ENCODE peak calls at places on chromosomes 6 and 20, in nine cellular contexts. N is HCT116, A is HFF-Myc, W is astrocyte, U is endodermal cell, F is adrenal gland, S is right atrium auricular region, R is stomach, Y is AG09309. E is an unnamed sample.

GRCh38 chr20:62936996-62937352 is 973 bp upstream of the GID8 start:
- DNase-seq in F (no peak), W (peak), A (no peak), N (no peak), U (no peak), Y (no peak), R (no peak), S (no peak), E (peak)

GRCh38 chr6:166279393-166279679 is 28.9 kb downstream of the PRR18 start:
- DNase-seq in U (no peak), F (no peak), W (no peak), Y (no peak), N (no peak), R (no peak), A (no peak), S (no peak), E (no peak)

GRCh38 chr6:70685494-70686180 is 18.0 kb downstream of the SMAP1 start:
- DNase-seq in Y (no peak), S (no peak), U (no peak), F (no peak), N (no peak), A (no peak), W (no peak), R (no peak), E (no peak)

GRCh38 chr20:37866051-37866450 is 36.9 kb upstream of the VSTM2L start:
- DNase-seq in W (no peak), Y (no peak), S (no peak), U (no peak), R (no peak), N (no peak), A (no peak), F (no peak), E (no peak)

GRCh38 chr6:37222125-37222967 is 35.2 kb upstream of the TBC1D22B start:
- DNase-seq in U (peak), W (peak), F (peak), Y (peak), A (no peak), R (peak), N (peak), S (peak), E (peak)

GRCh38 chr6:163253556-163254213 is 160.8 kb upstream of the QKI start:
- DNase-seq in S (no peak), W (no peak), F (no peak), Y (no peak), R (no peak), N (no peak), U (no peak), A (no peak), E (no peak)

GRCh38 chr20:1473821-1474220 is 7.2 kb upstream of the NSFL1C start:
- DNase-seq in F (no peak), W (no peak), N (no peak), Y (no peak), U (no peak), S (no peak), R (no peak), A (no peak), E (no peak)

GRCh38 chr6:121849477-121849876 is 414.0 kb downstream of the GJA1 start:
- DNase-seq in F (peak), U (peak), R (peak), W (peak), A (peak), N (peak), Y (no peak), S (peak), E (peak)

GRCh38 chr6:163533443-163533842 is 118.9 kb downstream of the QKI start:
- DNase-seq in F (no peak), S (no peak), U (no peak), R (no peak), W (peak), N (no peak), Y (peak), A (peak), E (peak)

GRCh38 chr20:58700823-58701222 is 8.2 kb downstream of the NPEPL1 start:
- DNase-seq in W (no peak), U (peak), F (peak), N (no peak), A (no peak), S (no peak), Y (no peak), R (no peak), E (no peak)

GRCh38 chr20:58701431-58702160 is 9.0 kb downstream of the NPEPL1 start:
- DNase-seq in U (peak), A (no peak), N (no peak), R (no peak), S (no peak), F (peak), Y (no peak), W (no peak), E (no peak)

GRCh38 chr20:58703765-58704331 is 11.2 kb downstream of the NPEPL1 start:
- DNase-seq in A (no peak), F (no peak), U (no peak), W (no peak), Y (no peak), S (peak), N (no peak), R (no peak), E (no peak)

GRCh38 chr20:58702161-58702510 is 9.5 kb downstream of the NPEPL1 start:
- DNase-seq in U (no peak), Y (no peak), A (no peak), W (no peak), R (no peak), F (no peak), S (no peak), N (no peak), E (no peak)

DNA sequence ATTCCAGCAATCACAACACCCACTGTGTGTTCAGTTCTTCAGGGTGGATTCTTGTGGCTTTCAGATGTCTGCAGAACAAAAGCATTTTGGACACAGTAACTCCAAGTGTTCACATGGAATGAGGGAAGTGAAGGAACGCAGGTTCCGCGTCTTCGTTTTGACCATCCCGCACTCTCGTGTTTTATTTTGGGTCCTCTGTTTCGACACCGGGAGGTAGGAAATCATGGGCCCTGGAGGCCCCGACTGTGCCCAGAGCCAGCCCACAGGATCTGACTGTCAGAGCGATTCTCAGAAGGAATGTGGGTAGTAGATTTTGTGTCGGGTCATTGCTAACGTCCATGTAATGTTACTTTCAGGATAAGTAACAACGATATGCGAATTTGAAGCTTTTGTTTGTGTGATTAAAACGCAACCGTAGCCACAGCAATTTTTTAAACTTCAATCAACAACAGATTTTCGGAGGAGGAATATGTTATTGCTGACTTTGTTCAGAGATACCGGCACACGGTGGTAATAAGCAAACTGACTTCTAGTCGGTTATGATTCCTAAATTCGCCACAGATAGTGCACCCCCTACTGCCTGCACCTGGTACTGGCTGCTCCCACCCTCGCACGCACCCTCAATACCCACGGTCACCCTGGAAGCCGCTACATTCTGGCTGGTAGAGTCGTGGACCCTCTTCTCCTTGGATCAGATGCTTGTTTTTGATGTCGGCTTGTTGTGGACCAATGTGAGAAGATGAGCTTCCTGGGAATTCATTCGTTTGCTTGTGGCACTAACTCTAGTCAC is 10.5 kb downstream of the NPEPL1 start:
- DNase-seq in A (no peak), U (peak), F (no peak), R (no peak), Y (no peak), N (no peak), W (no peak), S (peak), E (no peak)
- TF ChIP-seq CTCF in A (peak), U (peak), F (no peak), R (no peak), Y (peak), N (peak), W (peak), S (no peak), E (peak)

GRCh38 chr20:58229198-58229802 is 847 bp upstream of the ANKRD60 start:
- DNase-seq in A (no peak), U (peak), W (peak), Y (no peak), F (no peak), S (no peak), N (no peak), R (no peak), E (peak)
- H3K4me3 ChIP-seq in A (peak), U (peak), W (peak), Y (no peak), F (no peak), S (no peak), N (no peak), R (no peak), E (peak)

DNA sequence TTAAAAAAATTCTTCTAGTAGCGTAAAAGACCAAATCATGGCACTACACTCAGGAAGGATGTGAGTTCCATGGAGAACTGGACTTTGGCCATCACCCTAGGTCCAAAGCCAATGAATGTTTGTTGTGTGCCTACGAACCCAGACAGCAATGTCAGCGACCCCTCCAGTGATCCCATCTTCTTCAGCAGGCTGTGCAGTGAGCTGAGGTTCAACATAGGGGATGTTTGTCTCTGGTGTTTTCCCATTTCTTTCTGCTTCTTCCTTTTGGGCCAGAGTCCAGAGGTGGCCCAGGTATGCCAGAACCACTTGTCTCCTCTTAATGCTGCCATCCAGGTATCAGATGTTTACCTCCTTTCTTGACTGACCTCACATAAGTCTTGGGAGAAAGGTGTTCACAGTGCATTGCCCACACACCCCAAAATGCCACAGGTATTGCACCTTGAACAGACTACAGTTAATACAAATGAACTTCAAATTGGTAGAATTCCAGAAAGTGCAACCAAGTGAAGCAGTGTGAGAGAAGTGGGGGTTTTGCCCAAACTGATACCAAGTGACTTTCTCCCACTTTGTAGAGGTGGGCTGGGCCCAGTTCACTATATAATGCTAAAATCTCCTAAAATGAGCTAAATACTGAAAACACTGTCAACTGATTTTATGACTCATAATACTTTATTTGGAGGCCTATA is 14.1 kb downstream of the KIZ start:
- DNase-seq in W (no peak), R (no peak), U (no peak), N (no peak), F (no peak), A (no peak), S (no peak), Y (no peak), E (no peak)
- TF ChIP-seq CTCF in W (no peak), R (no peak), U (no peak), N (no peak), F (no peak), A (no peak), S (no peak), Y (no peak), E (no peak)

GRCh38 chr20:298755-299391 is 1.5 kb downstream of the ZCCHC3 start:
- DNase-seq in U (no peak), A (no peak), W (no peak), F (no peak), S (no peak), Y (no peak), N (no peak), R (no peak), E (no peak)
- H3K4me3 ChIP-seq in U (peak), A (peak), W (peak), F (peak), S (peak), Y (peak), N (peak), R (peak), E (peak)

E was measured in choroid plexus epithelial cell.